ENCODE peak calls at places on chromosome 12, in seven cellular contexts. O, Q, X, P, G, W and N are unnamed samples.

GRCh38 chr12:23222801-23223200 is 597.8 kb downstream of the ETNK1 start:
- DNase-seq in O (no peak), Q (no peak), X (no peak), P (no peak), G (no peak), W (no peak), N (no peak)

GRCh38 chr12:12612403-12612802 is 727 bp downstream of the CREBL2 start:
- DNase-seq in O (peak; percentile 15), Q (no peak), X (peak; percentile 80), P (peak; percentile 78), G (peak; percentile 79), W (no peak), N (peak; percentile 26)

GRCh38 chr12:31897791-31898503 is 61.3 kb upstream of the RESF1 start:
- DNase-seq in O (no peak), Q (peak; percentile 82), X (no peak), P (peak; percentile 76), G (peak; percentile 26), W (peak; percentile 23), N (peak; percentile 46)

GRCh38 chr12:94663077-94663476 is 12.7 kb upstream of the TMCC3 start:
- DNase-seq in O (no peak), Q (no peak), X (no peak), P (no peak), G (no peak), W (no peak), N (no peak)

GRCh38 chr12:114902665-114903393 is 218.9 kb upstream of the TBX3 start:
- DNase-seq in O (no peak), Q (no peak), X (peak; percentile 96), P (no peak), G (peak; percentile 70), W (no peak), N (no peak)

GRCh38 chr12:57087689-57088441 is 1.0 kb upstream of the NAB2 start:
- DNase-seq in O (peak; percentile 94), Q (peak; percentile 98), X (peak; percentile 98), P (peak; percentile 98), G (peak; percentile 99), W (no peak), N (peak; percentile 79)

GRCh38 chr12:122527478-122527944 is 462 bp downstream of the KNTC1 start:
- DNase-seq in O (no peak), Q (peak; percentile 35), X (peak; percentile 21), P (peak; percentile 42), G (no peak), W (no peak), N (peak; percentile 43)

GRCh38 chr12:54053625-54054441 is at the start of gene HOXC4:
- DNase-seq in O (no peak), Q (no peak), X (peak; percentile 1), P (no peak), G (no peak), W (no peak), N (no peak)

GRCh38 chr12:11944321-11944720 is 126.4 kb upstream of the BCL2L14 start:
- DNase-seq in O (no peak), Q (no peak), X (no peak), P (no peak), G (no peak), W (no peak), N (no peak)

GRCh38 chr12:130651188-130651587 is 64.9 kb downstream of the RIMBP2 start:
- DNase-seq in O (no peak), Q (no peak), X (no peak), P (no peak), G (no peak), W (no peak), N (no peak)

GRCh38 chr12:85147331-85147730 is 111.2 kb downstream of the LRRIQ1 start:
- DNase-seq in O (no peak), Q (no peak), X (no peak), P (no peak), G (no peak), W (no peak), N (no peak)

GRCh38 chr12:29354954-29355353 is 26.0 kb downstream of the ERGIC2 start:
- DNase-seq in O (no peak), Q (no peak), X (no peak), P (no peak), G (no peak), W (no peak), N (no peak)

GRCh38 chr12:52807544-52808470 is 6.1 kb downstream of the KRT4 start:
- DNase-seq in O (no peak), Q (no peak), X (no peak), P (no peak), G (no peak), W (no peak), N (no peak)

GRCh38 chr12:27236498-27236897 is 7.6 kb upstream of the STK38L start:
- DNase-seq in O (no peak), Q (no peak), X (peak; percentile 50), P (no peak), G (peak; percentile 57), W (no peak), N (peak; percentile 55)

GRCh38 chr12:116377194-116377735 is 99.8 kb upstream of the MED13L start:
- DNase-seq in O (no peak), Q (no peak), X (no peak), P (no peak), G (no peak), W (no peak), N (no peak)

GRCh38 chr12:29544428-29545101 is 47.1 kb upstream of the OVCH1 start:
- DNase-seq in O (no peak), Q (peak; percentile 46), X (no peak), P (no peak), G (no peak), W (no peak), N (no peak)

GRCh38 chr12:116194935-116195431 is 82.5 kb downstream of the MED13L start:
- DNase-seq in O (no peak), Q (no peak), X (no peak), P (peak; percentile 37), G (no peak), W (no peak), N (no peak)

GRCh38 chr12:6551496-6552139 is 4.2 kb downstream of the IFFO1 start:
- DNase-seq in O (no peak), Q (no peak), X (peak; percentile 72), P (peak; percentile 67), G (peak; percentile 76), W (no peak), N (no peak)

DNA sequence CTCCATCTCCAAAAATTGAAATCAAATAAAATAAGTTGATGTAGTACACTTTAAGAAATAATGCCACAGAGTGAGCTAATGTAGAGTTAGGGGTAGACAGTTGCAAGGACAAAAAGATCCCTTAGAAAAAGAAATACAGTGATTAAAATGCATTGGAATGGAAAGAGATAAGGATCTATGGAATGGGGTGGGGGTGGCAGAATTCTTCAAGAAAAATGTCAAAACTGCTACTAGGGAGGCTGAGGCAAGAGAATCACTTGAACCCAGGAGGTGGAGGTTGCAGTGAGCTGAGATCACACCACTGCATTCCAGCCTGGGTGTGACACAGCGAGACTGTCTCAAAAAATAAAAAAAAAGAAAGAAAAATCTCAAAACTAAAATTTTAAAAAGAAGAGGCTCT is 6.5 kb downstream of the OLR1 start:
- DNase-seq in O (no peak), Q (no peak), X (no peak), P (peak; percentile 64), G (no peak), W (no peak), N (peak; percentile 66)
- H4K8ac ChIP-seq in O (no peak overlapping the region), Q (no peak overlapping the region), X (no peak overlapping the region), P (no peak overlapping the region), G (no peak overlapping the region), W (no peak overlapping the region), N (no peak overlapping the region)

GRCh38 chr12:78680596-78680995 is 184.0 kb upstream of the SYT1 start:
- DNase-seq in O (no peak), Q (no peak), X (no peak), P (peak; percentile 93), G (no peak), W (no peak), N (no peak)

GRCh38 chr12:78683626-78684025 is 180.9 kb upstream of the SYT1 start:
- DNase-seq in O (no peak), Q (no peak), X (no peak), P (no peak), G (no peak), W (no peak), N (no peak)

GRCh38 chr12:78683031-78683430 is 181.5 kb upstream of the SYT1 start:
- DNase-seq in O (no peak), Q (no peak), X (peak; percentile 58), P (no peak), G (no peak), W (no peak), N (no peak)

GRCh38 chr12:78684419-78684818 is 180.2 kb upstream of the SYT1 start:
- DNase-seq in O (no peak), Q (no peak), X (no peak), P (no peak), G (no peak), W (no peak), N (no peak)
- H4K8ac ChIP-seq in O (no peak overlapping the region), Q (no peak overlapping the region), X (no peak overlapping the region), P (no peak overlapping the region), G (no peak overlapping the region), W (no peak overlapping the region), N (no peak overlapping the region)

GRCh38 chr12:25771062-25771461 is 187.4 kb upstream of the RASSF8 start:
- DNase-seq in O (no peak), Q (no peak), X (peak; percentile 55), P (no peak), G (no peak), W (no peak), N (no peak)

GRCh38 chr12:25769076-25769945 is 189.2 kb upstream of the RASSF8 start:
- DNase-seq in O (no peak), Q (no peak), X (peak; percentile 93), P (no peak), G (peak; percentile 77), W (no peak), N (no peak)

GRCh38 chr12:25764892-25765291 is 193.6 kb upstream of the RASSF8 start:
- DNase-seq in O (no peak), Q (no peak), X (no peak), P (no peak), G (no peak), W (no peak), N (no peak)

GRCh38 chr12:25767613-25768012 is 190.9 kb upstream of the RASSF8 start:
- DNase-seq in O (no peak), Q (no peak), X (peak; percentile 77), P (no peak), G (no peak), W (no peak), N (no peak)

DNA sequence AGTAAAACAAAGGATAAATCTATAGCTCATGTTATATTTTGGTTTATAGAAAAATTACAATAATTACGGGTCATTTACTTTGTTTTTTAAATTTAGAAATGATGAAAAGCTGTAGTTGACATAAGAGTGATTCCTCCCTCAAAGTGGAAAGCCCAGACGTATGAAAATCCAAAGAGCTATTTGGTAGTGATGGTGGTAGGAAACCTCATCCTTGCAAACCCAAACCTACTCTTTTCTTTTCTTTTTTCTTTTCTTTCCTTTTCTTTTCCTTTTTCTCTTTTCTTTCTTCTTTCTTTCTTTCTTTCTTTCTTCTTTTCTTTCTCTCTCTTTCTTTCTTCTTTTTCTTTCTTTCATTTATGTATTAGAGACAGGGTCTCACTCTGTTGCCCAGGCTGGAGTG is 190.3 kb upstream of the RASSF8 start:
- DNase-seq in O (no peak), Q (no peak), X (no peak), P (no peak), G (no peak), W (no peak), N (no peak)
- H4K8ac ChIP-seq in O (no peak overlapping the region), Q (no peak overlapping the region), X (no peak overlapping the region), P (no peak overlapping the region), G (no peak overlapping the region), W (no peak overlapping the region), N (no peak overlapping the region)

DNA sequence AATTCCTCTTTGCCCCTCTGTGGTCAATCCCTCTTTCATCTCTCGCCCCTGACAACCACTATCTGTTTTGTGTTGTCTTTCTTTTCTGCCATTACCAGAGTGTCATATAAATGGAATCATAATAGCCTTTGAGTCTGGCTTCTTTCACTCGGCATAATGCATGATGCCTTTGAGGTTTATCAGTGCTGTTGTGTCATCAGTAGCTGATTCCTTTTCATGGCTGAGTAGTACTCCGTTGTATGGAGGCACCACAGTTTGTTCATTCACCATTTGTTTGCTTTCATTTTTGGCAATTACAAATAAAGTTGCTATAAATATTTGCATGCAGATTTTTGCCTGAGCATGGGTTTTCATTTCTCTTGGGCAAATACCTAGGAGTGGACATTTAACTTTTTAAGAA is 47.2 kb downstream of the WSCD2 start:
- DNase-seq in O (no peak), Q (no peak), X (no peak), P (no peak), G (no peak), W (no peak), N (no peak)
- H4K8ac ChIP-seq in O (no peak overlapping the region), Q (no peak overlapping the region), X (no peak overlapping the region), P (no peak overlapping the region), G (no peak overlapping the region), W (no peak overlapping the region), N (no peak overlapping the region)